ENCODE peak calls at places on chromosomes 12 and 14, in four cellular contexts. One of them, this sample, is unnamed.

GRCh38 chr12:109607618-109608017 is 34.0 kb downstream of the MVK start:
- DNase-seq in HepG2: no peak
- DNase-seq in H1: no peak
- DNase-seq in SK-N-SH: no peak
- DNase-seq in this sample: no peak

GRCh38 chr12:131153016-131153415 is 199.3 kb downstream of the ADGRD1 start:
- DNase-seq in HepG2: no peak
- DNase-seq in H1: no peak
- DNase-seq in SK-N-SH: no peak
- DNase-seq in this sample: no peak

GRCh38 chr14:99736600-99737371 is 52.7 kb downstream of the CYP46A1 start:
- DNase-seq in H1: no peak
- DNase-seq in SK-N-SH: no peak
- DNase-seq in HepG2: no peak
- DNase-seq in this sample: no peak

GRCh38 chr12:25701290-25701689 is 148.2 kb upstream of the LMNTD1 start:
- DNase-seq in SK-N-SH: no peak
- DNase-seq in HepG2: no peak
- DNase-seq in H1: no peak
- DNase-seq in this sample: no peak

GRCh38 chr12:53660064-53660463 is 15.8 kb downstream of the ATP5MC2 start:
- DNase-seq in H1: no peak
- DNase-seq in SK-N-SH: no peak
- DNase-seq in HepG2: no peak
- DNase-seq in this sample: no peak

GRCh38 chr14:32469388-32470160 is 140.5 kb downstream of the AKAP6 start:
- DNase-seq in SK-N-SH: no peak
- DNase-seq in HepG2: peak
- DNase-seq in H1: no peak
- DNase-seq in this sample: no peak

GRCh38 chr14:106622200-106622745 is 1095.9 kb downstream of the TMEM121 start:
- DNase-seq in HepG2: no peak
- DNase-seq in H1: no peak
- DNase-seq in SK-N-SH: no peak
- DNase-seq in this sample: no peak

GRCh38 chr12:115640929-115641328 is 636.6 kb downstream of the MED13L start:
- DNase-seq in H1: no peak
- DNase-seq in HepG2: no peak
- DNase-seq in SK-N-SH: no peak
- DNase-seq in this sample: no peak

GRCh38 chr12:96048392-96048969 is 13.1 kb upstream of the LTA4H start:
- DNase-seq in H1: no peak
- DNase-seq in SK-N-SH: no peak
- DNase-seq in HepG2: peak
- DNase-seq in this sample: no peak

GRCh38 chr14:68964300-68965093 is 14.6 kb downstream of the ACTN1 start:
- DNase-seq in SK-N-SH: no peak
- DNase-seq in HepG2: no peak
- DNase-seq in H1: no peak
- DNase-seq in this sample: no peak

GRCh38 chr12:80837342-80837978 is 100.3 kb downstream of the LIN7A start:
- DNase-seq in H1: no peak
- DNase-seq in HepG2: peak
- DNase-seq in SK-N-SH: peak
- DNase-seq in this sample: no peak

GRCh38 chr14:28599191-28599590 is 167.4 kb upstream of the FOXG1 start:
- DNase-seq in HepG2: no peak
- DNase-seq in H1: no peak
- DNase-seq in SK-N-SH: no peak
- DNase-seq in this sample: no peak

GRCh38 chr14:28608438-28608837 is 158.1 kb upstream of the FOXG1 start:
- DNase-seq in HepG2: no peak
- DNase-seq in H1: no peak
- DNase-seq in SK-N-SH: no peak
- DNase-seq in this sample: no peak

GRCh38 chr14:28599605-28600004 is 167.0 kb upstream of the FOXG1 start:
- DNase-seq in H1: no peak
- DNase-seq in SK-N-SH: no peak
- DNase-seq in HepG2: no peak
- DNase-seq in this sample: no peak

GRCh38 chr14:28609228-28609828 is 157.3 kb upstream of the FOXG1 start:
- DNase-seq in H1: peak
- DNase-seq in HepG2: peak
- DNase-seq in SK-N-SH: peak
- DNase-seq in this sample: no peak

DNA sequence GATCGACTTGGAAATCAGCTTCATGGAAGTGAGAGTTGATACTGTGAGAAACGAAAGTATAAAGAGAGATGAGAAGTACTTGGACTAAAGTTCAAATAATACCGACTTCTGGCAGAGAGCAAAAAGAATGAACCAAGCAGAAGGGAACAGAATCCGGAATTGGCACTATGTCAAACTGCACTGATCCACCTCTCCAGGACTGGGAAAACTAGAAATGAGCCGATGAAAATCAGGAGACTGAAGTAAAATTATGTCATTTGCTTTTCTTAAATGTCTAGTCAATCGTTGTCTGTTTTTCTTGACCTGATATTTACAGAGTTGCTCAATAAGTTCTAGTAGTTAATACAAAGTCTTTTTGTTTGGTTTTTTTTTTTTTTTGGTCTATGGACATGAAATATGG is 163.0 kb upstream of the FOXG1 start:
- DNase-seq in SK-N-SH: no peak
- DNase-seq in HepG2: no peak
- DNase-seq in H1: no peak
- DNase-seq in this sample: no peak
- TF ChIP-seq TCF12 in SK-N-SH: no peak
- TF ChIP-seq TCF12 in HepG2: no peak
- TF ChIP-seq TCF12 in H1: no peak
- TF ChIP-seq TCF12 in this sample: no peak

GRCh38 chr14:74951443-74952194 is 3.8 kb downstream of the PGF start:
- DNase-seq in SK-N-SH: no peak
- DNase-seq in H1: no peak
- DNase-seq in HepG2: no peak
- DNase-seq in this sample: no peak

GRCh38 chr14:74953686-74954085 is 1.7 kb downstream of the PGF start:
- DNase-seq in HepG2: no peak
- DNase-seq in H1: no peak
- DNase-seq in SK-N-SH: no peak
- DNase-seq in this sample: no peak

GRCh38 chr14:74950795-74951442 is 4.5 kb downstream of the PGF start:
- DNase-seq in HepG2: peak
- DNase-seq in SK-N-SH: no peak
- DNase-seq in H1: no peak
- DNase-seq in this sample: no peak

GRCh38 chr14:74952697-74953484 is 2.5 kb downstream of the PGF start:
- DNase-seq in HepG2: no peak
- DNase-seq in H1: no peak
- DNase-seq in SK-N-SH: no peak
- DNase-seq in this sample: no peak

DNA sequence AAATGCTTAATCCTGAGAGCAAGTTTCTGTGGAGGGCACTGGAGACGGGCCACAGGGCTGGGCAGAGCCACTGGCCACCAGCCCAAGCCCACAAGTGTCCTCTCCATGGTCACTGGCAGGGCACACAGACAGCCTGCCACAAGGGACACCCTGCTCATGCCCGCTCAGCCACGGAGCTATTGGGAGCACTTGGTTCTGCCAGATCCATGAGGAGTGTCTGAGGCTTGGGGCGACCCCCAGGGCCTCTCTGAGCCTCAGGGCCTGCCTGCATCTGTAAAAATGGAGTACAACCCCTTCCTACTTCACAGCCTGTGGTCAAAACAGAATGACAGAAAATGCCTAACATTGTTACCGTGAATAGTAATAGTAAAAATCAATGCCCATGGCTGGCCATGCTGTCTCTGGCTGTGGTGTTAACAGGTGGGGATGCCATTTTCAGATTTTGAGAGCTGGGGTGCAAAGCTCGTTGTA is 3.2 kb downstream of the PGF start:
- DNase-seq in HepG2: no peak
- DNase-seq in SK-N-SH: no peak
- DNase-seq in H1: no peak
- DNase-seq in this sample: no peak
- TF ChIP-seq CHD2 in HepG2: no peak
- TF ChIP-seq CHD2 in SK-N-SH: no peak
- TF ChIP-seq CHD2 in H1: no peak
- TF ChIP-seq CHD2 in this sample: no peak

GRCh38 chr12:46559311-46559710 is 186.7 kb upstream of the SLC38A2 start:
- DNase-seq in H1: no peak
- DNase-seq in HepG2: no peak
- DNase-seq in SK-N-SH: no peak
- DNase-seq in this sample: no peak

GRCh38 chr12:46556820-46557524 is 184.4 kb upstream of the SLC38A2 start:
- DNase-seq in H1: no peak
- DNase-seq in HepG2: no peak
- DNase-seq in SK-N-SH: no peak
- DNase-seq in this sample: no peak

GRCh38 chr12:46557539-46558373 is 185.2 kb upstream of the SLC38A2 start:
- DNase-seq in SK-N-SH: no peak
- DNase-seq in HepG2: no peak
- DNase-seq in H1: no peak
- DNase-seq in this sample: no peak

GRCh38 chr12:46560078-46560477 is 187.5 kb upstream of the SLC38A2 start:
- DNase-seq in HepG2: peak
- DNase-seq in SK-N-SH: no peak
- DNase-seq in H1: no peak
- DNase-seq in this sample: no peak

DNA sequence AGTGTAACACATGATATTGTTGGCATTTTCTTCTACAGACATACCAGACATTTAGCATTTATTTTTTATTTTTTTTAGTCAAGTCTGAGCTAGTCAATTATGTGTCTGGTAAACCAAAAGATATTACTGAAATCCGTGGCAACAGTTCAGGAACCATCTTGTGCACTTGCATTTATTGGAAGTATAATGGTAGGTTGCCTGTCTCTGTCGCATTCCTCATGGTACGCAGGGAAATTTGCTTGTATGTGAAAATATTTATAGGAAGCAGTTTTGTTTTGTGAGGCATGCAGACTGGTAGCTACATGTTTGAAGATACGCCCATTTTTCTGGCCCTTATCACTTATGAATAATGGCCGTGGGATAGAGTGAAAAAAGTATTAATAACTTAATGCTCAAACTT is 186.1 kb upstream of the SLC38A2 start:
- DNase-seq in SK-N-SH: no peak
- DNase-seq in HepG2: no peak
- DNase-seq in H1: no peak
- DNase-seq in this sample: no peak
- TF ChIP-seq TCF12 in SK-N-SH: no peak
- TF ChIP-seq TCF12 in HepG2: no peak
- TF ChIP-seq TCF12 in H1: no peak
- TF ChIP-seq TCF12 in this sample: no peak

DNA sequence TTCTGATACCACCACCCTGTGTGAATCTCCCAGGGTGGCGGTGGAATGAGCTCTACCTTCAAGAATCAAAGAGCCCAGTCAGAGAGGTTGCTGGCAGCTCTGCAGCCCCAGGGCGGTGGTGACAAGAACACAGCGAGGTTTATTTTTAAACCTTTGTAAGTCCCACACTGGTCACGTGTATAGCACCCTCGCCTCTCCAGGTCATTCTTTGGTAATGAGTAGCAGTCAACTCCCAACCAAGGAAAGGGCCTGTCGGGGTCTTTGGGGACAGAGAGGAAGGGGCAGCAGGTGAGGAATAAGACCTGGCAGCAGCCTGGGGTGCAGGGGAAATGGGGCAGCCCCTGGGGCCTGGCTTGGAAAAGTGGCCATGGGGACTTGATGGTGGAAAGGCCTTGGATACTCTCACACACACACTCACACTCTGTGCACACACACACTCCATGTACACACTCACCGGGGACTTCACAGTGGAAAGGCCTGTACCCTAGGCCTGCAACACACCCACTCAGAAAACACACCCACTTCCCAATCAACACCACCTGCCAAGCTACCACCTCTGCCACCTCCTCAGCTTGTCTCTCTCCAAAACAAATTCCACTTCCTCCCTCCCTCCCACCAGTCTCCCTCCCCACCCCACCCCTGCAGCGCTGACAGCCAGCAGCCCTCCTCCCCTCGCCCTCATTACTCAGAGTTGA is 178.5 kb downstream of the DPF3 start:
- DNase-seq in HepG2: no peak
- DNase-seq in SK-N-SH: no peak
- DNase-seq in H1: no peak
- DNase-seq in this sample: no peak
- TF ChIP-seq CHD2 in HepG2: no peak
- TF ChIP-seq CHD2 in SK-N-SH: no peak
- TF ChIP-seq CHD2 in H1: no peak
- TF ChIP-seq CHD2 in this sample: no peak

GRCh38 chr12:10634427-10634826 is 21.0 kb upstream of the MAGOHB start:
- DNase-seq in H1: no peak
- DNase-seq in SK-N-SH: no peak
- DNase-seq in HepG2: peak
- DNase-seq in this sample: no peak

GRCh38 chr12:10633541-10633940 is 20.1 kb upstream of the MAGOHB start:
- DNase-seq in SK-N-SH: no peak
- DNase-seq in H1: no peak
- DNase-seq in HepG2: no peak
- DNase-seq in this sample: no peak

GRCh38 chr12:10636124-10636523 is 22.7 kb upstream of the MAGOHB start:
- DNase-seq in HepG2: no peak
- DNase-seq in H1: no peak
- DNase-seq in SK-N-SH: no peak
- DNase-seq in this sample: no peak

GRCh38 chr12:10638728-10639127 is 25.3 kb upstream of the MAGOHB start:
- DNase-seq in SK-N-SH: no peak
- DNase-seq in HepG2: no peak
- DNase-seq in H1: no peak
- DNase-seq in this sample: no peak

GRCh38 chr12:10636611-10637010 is 23.2 kb upstream of the MAGOHB start:
- DNase-seq in SK-N-SH: no peak
- DNase-seq in HepG2: no peak
- DNase-seq in H1: no peak
- DNase-seq in this sample: no peak
- TF ChIP-seq TCF12 in SK-N-SH: no peak
- TF ChIP-seq TCF12 in HepG2: no peak
- TF ChIP-seq TCF12 in H1: no peak
- TF ChIP-seq TCF12 in this sample: no peak